ENCODE peak calls at places on chromosomes 3 and 15, in nine cellular contexts. V, I, Q, A, B, K, E, T and D are unnamed samples.

GRCh38 chr15:76972420-76973361 is 22.2 kb upstream of the PSTPIP1 start:
- DNase-seq in E (no peak), A (no peak), B (no peak), Q (no peak), I (no peak), V (no peak), K (peak), T (no peak), D (no peak)

GRCh38 chr3:114758828-114759709 is 388.0 kb downstream of the ZBTB20 start:
- DNase-seq in E (peak), B (no peak), T (peak), I (no peak), K (no peak), V (no peak), Q (no peak), A (no peak), D (peak)

GRCh38 chr15:29348308-29348914 is 78.8 kb upstream of the NSMCE3 start:
- DNase-seq in V (no peak), Q (no peak), B (no peak), T (no peak), E (no peak), K (no peak), I (no peak), A (no peak), D (no peak)

GRCh38 chr3:194486540-194487288 is at the start of gene ATP13A3:
- DNase-seq in T (peak), K (peak), E (peak), V (peak), Q (peak), I (peak), B (peak), A (peak), D (peak)

GRCh38 chr15:79874242-79874641 is 22.6 kb downstream of the MTHFS start:
- DNase-seq in E (peak), Q (no peak), K (no peak), B (no peak), T (no peak), V (no peak), I (no peak), A (no peak), D (no peak)

GRCh38 chr3:38588276-38588971 is 61.1 kb downstream of the SCN5A start:
- DNase-seq in I (no peak), K (peak), E (no peak), T (no peak), V (no peak), B (no peak), Q (no peak), A (no peak), D (no peak)

GRCh38 chr15:77409259-77410156 is 10.4 kb downstream of the PEAK1 start:
- DNase-seq in E (no peak), I (peak), B (no peak), V (no peak), Q (peak), T (peak), K (no peak), A (no peak), D (no peak)

GRCh38 chr3:43497405-43497804 is 124.4 kb downstream of the ANO10 start:
- DNase-seq in I (no peak), V (no peak), E (no peak), T (peak), A (no peak), B (no peak), Q (no peak), K (no peak), D (peak)

GRCh38 chr15:71538922-71539321 is 271.4 kb upstream of the NR2E3 start:
- DNase-seq in K (no peak), I (no peak), E (no peak), T (no peak), B (no peak), A (no peak), V (no peak), Q (no peak), D (no peak)

GRCh38 chr3:189824629-189825312 is 193.6 kb downstream of the TP63 start:
- DNase-seq in K (no peak), A (peak), E (peak), Q (no peak), T (peak), I (no peak), B (no peak), V (no peak), D (peak)

GRCh38 chr3:58034738-58035511 is 26.7 kb downstream of the FLNB start:
- DNase-seq in A (no peak), V (no peak), K (no peak), E (no peak), T (no peak), B (peak), I (peak), Q (peak), D (no peak)

GRCh38 chr15:60392601-60392985 is 5.2 kb downstream of the ANXA2 start:
- DNase-seq in T (peak), E (peak), A (peak), K (no peak), Q (peak), B (no peak), I (no peak), V (no peak), D (peak)

GRCh38 chr3:51280171-51280570 is 104.9 kb upstream of the MANF start:
- DNase-seq in V (no peak), B (no peak), A (no peak), K (no peak), T (no peak), E (no peak), I (no peak), Q (no peak), D (no peak)

GRCh38 chr3:155313303-155313702 is 19.8 kb upstream of the STRIT1 start:
- DNase-seq in A (no peak), I (no peak), Q (no peak), K (no peak), B (no peak), T (peak), V (no peak), E (no peak), D (no peak)

GRCh38 chr15:60821462-60822061 is 342.6 kb upstream of the ICE2 start:
- DNase-seq in B (no peak), A (no peak), I (no peak), Q (no peak), K (no peak), V (no peak), E (no peak), T (peak), D (no peak)

GRCh38 chr15:67906382-67906781 is 66.5 kb upstream of the RNU6-1 start:
- DNase-seq in V (no peak), I (no peak), K (no peak), T (peak), Q (no peak), B (no peak), A (no peak), E (peak), D (no peak)

GRCh38 chr3:179046497-179047353 is 24.9 kb downstream of the ZMAT3 start:
- DNase-seq in T (peak), Q (peak), B (no peak), K (no peak), A (no peak), V (no peak), I (no peak), E (no peak), D (peak)

GRCh38 chr3:172046268-172046915 is 7.0 kb downstream of the FNDC3B start:
- DNase-seq in B (no peak), I (no peak), K (no peak), V (no peak), T (no peak), Q (no peak), E (peak), A (no peak), D (no peak)

DNA sequence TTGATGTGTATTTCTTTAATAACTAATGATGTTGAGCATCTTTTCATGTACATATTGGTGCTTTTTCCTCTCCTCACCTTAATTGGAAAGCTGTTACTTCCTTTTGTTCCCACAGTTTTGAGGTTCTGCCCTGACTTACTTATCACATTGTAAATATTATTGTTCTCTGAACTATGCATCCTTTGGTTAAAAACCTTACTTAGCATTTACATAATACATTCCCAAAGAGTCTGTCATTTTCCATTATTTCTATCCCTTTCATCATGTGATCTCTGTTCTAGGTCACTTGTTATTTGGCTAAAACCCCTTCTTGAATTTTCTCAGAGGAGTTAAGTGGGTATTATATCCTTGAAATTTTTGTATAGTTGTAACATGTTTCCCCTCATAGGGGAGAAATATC is 33.0 kb downstream of the SLC12A6 start:
- DNase-seq in V (no peak), K (no peak), I (no peak), T (peak), A (no peak), E (no peak), B (no peak), Q (no peak), D (peak)
- TF ChIP-seq CTCF in V (no peak), K (no peak), I (no peak), T (no peak), A (no peak), E (no peak), B (no peak), Q (no peak), D (no peak)

DNA sequence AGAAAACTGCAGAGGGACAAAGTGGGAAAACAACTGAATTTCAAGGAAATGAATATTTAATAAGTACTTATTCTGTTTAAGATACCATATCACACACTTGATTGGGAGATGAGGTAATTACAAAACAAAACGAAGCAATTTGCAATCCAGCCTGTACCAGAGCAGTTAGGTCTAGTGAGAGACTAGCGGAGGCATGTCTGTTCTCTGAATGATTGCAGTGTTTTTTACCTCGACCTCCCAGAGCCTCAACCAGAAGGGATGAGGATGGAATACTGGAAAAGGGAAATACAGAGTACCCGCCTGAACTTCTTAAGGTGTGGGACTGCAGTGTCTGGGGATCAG is 59.5 kb downstream of the PIK3CB start:
- DNase-seq in A (no peak), K (no peak), Q (no peak), B (no peak), T (peak), V (no peak), E (peak), I (no peak), D (no peak)
- H3K4me3 ChIP-seq in A (no peak), K (no peak), Q (no peak), B (no peak), T (no peak), V (no peak), E (no peak), I (no peak), D (no peak)

DNA sequence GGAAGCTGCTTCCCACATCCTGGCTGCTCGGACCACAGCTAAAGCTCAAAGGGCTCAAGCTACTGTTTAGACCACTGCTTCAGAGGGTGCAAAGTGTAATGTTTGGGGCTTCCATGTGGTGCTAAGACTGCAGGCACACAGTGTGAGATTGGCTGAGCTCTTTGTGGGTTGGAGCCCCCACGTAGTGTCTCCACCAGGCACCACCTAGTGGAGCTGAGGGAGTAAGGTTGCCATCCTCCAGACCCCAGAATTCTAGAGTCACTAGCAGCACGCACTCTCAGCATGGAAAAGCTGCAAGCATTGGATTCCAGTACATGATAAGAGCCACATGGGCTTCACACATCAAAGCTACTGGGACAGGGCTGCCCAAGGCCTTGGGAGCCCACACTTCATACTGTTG is 9.3 kb downstream of the MKRN3 start:
- DNase-seq in B (no peak), E (no peak), T (no peak), I (no peak), A (no peak), Q (no peak), K (no peak), V (no peak), D (no peak)
- TF ChIP-seq CTCF in B (no peak), E (no peak), T (no peak), I (no peak), A (no peak), Q (no peak), K (no peak), V (no peak), D (no peak)

GRCh38 chr3:14602804-14603644 is 48.5 kb upstream of the CCDC174 start:
- DNase-seq in A (no peak), Q (no peak), V (no peak), T (no peak), B (no peak), E (no peak), K (no peak), I (no peak), D (no peak)
- H3K4me3 ChIP-seq in A (no peak), Q (no peak), V (peak), T (no peak), B (no peak), E (no peak), K (no peak), I (no peak), D (no peak)

GRCh38 chr3:56926513-56927282 is 124.9 kb upstream of the ARHGEF3 start:
- DNase-seq in T (peak), V (no peak), K (no peak), I (no peak), A (peak), Q (no peak), E (peak), B (no peak), D (peak)
- TF ChIP-seq CTCF in T (peak), V (no peak), K (peak), I (no peak), A (no peak), Q (no peak), E (no peak), B (no peak), D (peak)

GRCh38 chr3:11379238-11379823 is 107.1 kb downstream of the ATG7 start:
- DNase-seq in T (peak), I (no peak), B (no peak), E (peak), A (peak), K (no peak), Q (peak), V (no peak), D (peak)

GRCh38 chr3:11379824-11380281 is 107.7 kb downstream of the ATG7 start:
- DNase-seq in T (peak), K (no peak), I (no peak), B (no peak), A (no peak), V (no peak), E (no peak), Q (no peak), D (peak)

GRCh38 chr3:11381563-11381962 is 109.4 kb downstream of the ATG7 start:
- DNase-seq in K (no peak), B (no peak), A (no peak), V (no peak), T (peak), E (no peak), Q (no peak), I (no peak), D (peak)

GRCh38 chr3:11382146-11382545 is 109.9 kb downstream of the ATG7 start:
- DNase-seq in E (no peak), V (no peak), T (no peak), B (no peak), A (no peak), I (no peak), Q (no peak), K (no peak), D (no peak)

GRCh38 chr3:11380314-11380713 is 108.1 kb downstream of the ATG7 start:
- DNase-seq in B (no peak), Q (no peak), T (peak), E (no peak), I (no peak), V (no peak), K (no peak), A (no peak), D (peak)
- H3K4me3 ChIP-seq in B (no peak), Q (no peak), T (no peak), E (no peak), I (no peak), V (peak), K (no peak), A (no peak), D (no peak)

DNA sequence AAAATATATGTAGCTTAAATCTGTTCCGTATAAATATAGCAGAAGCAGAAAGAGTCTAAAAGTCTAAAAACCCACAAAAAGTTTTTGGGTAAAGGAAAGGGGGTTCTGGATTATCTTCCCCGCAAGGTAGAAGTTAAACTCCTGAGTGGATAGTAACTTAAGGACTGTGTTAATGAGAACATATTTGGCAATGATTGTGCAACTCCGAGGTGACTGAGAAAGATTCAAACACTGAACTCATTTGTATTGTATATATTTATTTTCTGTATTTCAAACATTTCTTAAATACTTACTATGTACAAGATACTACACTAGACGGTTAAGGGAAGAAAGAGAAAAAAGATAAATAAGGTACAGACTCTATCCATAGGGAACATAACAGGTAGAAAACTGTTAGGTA is 72.7 kb upstream of the PPIB start:
- DNase-seq in T (no peak), K (no peak), V (no peak), I (no peak), E (no peak), Q (no peak), B (no peak), A (no peak), D (no peak)
- TF ChIP-seq CTCF in T (no peak), K (no peak), V (no peak), I (no peak), E (no peak), Q (no peak), B (no peak), A (no peak), D (no peak)